ENCODE peak calls at places on chromosomes 13 and 19, in seven cellular contexts. One of them, this sample, is unnamed.

GRCh38 chr19:48169585-48169973 is 565 bp downstream of the LIG1 start:
- DNase-seq in endothelial cell: peak; percentile 83
- DNase-seq in hypothalamus: no peak
- DNase-seq in EL: peak; percentile 63
- DNase-seq in RCC 7860: peak; percentile 29
- DNase-seq in brain microvascular endothelial cell: peak; percentile 49
- DNase-seq in GM13977: peak; percentile 95
- DNase-seq in this sample: peak; percentile 17

GRCh38 chr13:91805605-91806004 is 407.2 kb downstream of the GPC5 start:
- DNase-seq in endothelial cell: no peak
- DNase-seq in hypothalamus: no peak
- DNase-seq in EL: no peak
- DNase-seq in RCC 7860: no peak
- DNase-seq in brain microvascular endothelial cell: no peak
- DNase-seq in GM13977: no peak
- DNase-seq in this sample: no peak

GRCh38 chr19:35341006-35341405 is 6.7 kb upstream of the FFAR1 start:
- DNase-seq in endothelial cell: no peak
- DNase-seq in hypothalamus: no peak
- DNase-seq in EL: no peak
- DNase-seq in RCC 7860: no peak
- DNase-seq in brain microvascular endothelial cell: no peak
- DNase-seq in GM13977: peak; percentile 3
- DNase-seq in this sample: no peak

GRCh38 chr13:94236876-94237275 is 242.6 kb downstream of the DCT start:
- DNase-seq in endothelial cell: no peak
- DNase-seq in hypothalamus: no peak
- DNase-seq in EL: no peak
- DNase-seq in RCC 7860: no peak
- DNase-seq in brain microvascular endothelial cell: no peak
- DNase-seq in GM13977: no peak
- DNase-seq in this sample: no peak

GRCh38 chr19:43651758-43652545 is 12.3 kb upstream of the CADM4 start:
- DNase-seq in endothelial cell: peak; percentile 71
- DNase-seq in hypothalamus: no peak
- DNase-seq in EL: peak; percentile 67
- DNase-seq in RCC 7860: peak; percentile 9
- DNase-seq in brain microvascular endothelial cell: peak; percentile 48
- DNase-seq in GM13977: peak; percentile 64
- DNase-seq in this sample: peak; percentile 31

GRCh38 chr19:9808855-9809646 is 9.8 kb downstream of the FBXL12 start:
- DNase-seq in endothelial cell: no peak
- DNase-seq in hypothalamus: no peak
- DNase-seq in EL: no peak
- DNase-seq in RCC 7860: no peak
- DNase-seq in brain microvascular endothelial cell: no peak
- DNase-seq in GM13977: no peak
- DNase-seq in this sample: no peak

GRCh38 chr13:46040763-46041162 is 11.8 kb downstream of the ZC3H13 start:
- DNase-seq in endothelial cell: no peak
- DNase-seq in hypothalamus: no peak
- DNase-seq in EL: no peak
- DNase-seq in RCC 7860: no peak
- DNase-seq in brain microvascular endothelial cell: no peak
- DNase-seq in GM13977: no peak
- DNase-seq in this sample: no peak

GRCh38 chr13:55155046-55155445 is 1985.7 kb upstream of the PRR20A start:
- DNase-seq in endothelial cell: no peak
- DNase-seq in hypothalamus: no peak
- DNase-seq in EL: no peak
- DNase-seq in RCC 7860: no peak
- DNase-seq in brain microvascular endothelial cell: no peak
- DNase-seq in GM13977: no peak
- DNase-seq in this sample: no peak

GRCh38 chr13:52846567-52847321 is 1.7 kb downstream of the PCDH8 start:
- DNase-seq in endothelial cell: peak; percentile 86
- DNase-seq in hypothalamus: peak; percentile 5
- DNase-seq in EL: peak; percentile 0
- DNase-seq in RCC 7860: no peak
- DNase-seq in brain microvascular endothelial cell: no peak
- DNase-seq in GM13977: peak; percentile 59
- DNase-seq in this sample: no peak

GRCh38 chr19:55115446-55116065 is 1.9 kb downstream of the PPP1R12C start:
- DNase-seq in endothelial cell: no peak
- DNase-seq in hypothalamus: no peak
- DNase-seq in EL: peak; percentile 46
- DNase-seq in RCC 7860: no peak
- DNase-seq in brain microvascular endothelial cell: peak; percentile 43
- DNase-seq in GM13977: no peak
- DNase-seq in this sample: no peak

GRCh38 chr13:112256716-112257497 is 119.2 kb upstream of the SPACA7 start:
- DNase-seq in endothelial cell: no peak
- DNase-seq in hypothalamus: no peak
- DNase-seq in EL: no peak
- DNase-seq in RCC 7860: no peak
- DNase-seq in brain microvascular endothelial cell: no peak
- DNase-seq in GM13977: peak; percentile 2
- DNase-seq in this sample: no peak

GRCh38 chr19:50796128-50796633 is 6.0 kb downstream of the ACP4 start:
- DNase-seq in endothelial cell: no peak
- DNase-seq in hypothalamus: no peak
- DNase-seq in EL: no peak
- DNase-seq in RCC 7860: no peak
- DNase-seq in brain microvascular endothelial cell: no peak
- DNase-seq in GM13977: no peak
- DNase-seq in this sample: no peak

GRCh38 chr19:19477705-19478383 is 37.5 kb downstream of the TSSK6 start:
- DNase-seq in endothelial cell: no peak
- DNase-seq in hypothalamus: no peak
- DNase-seq in EL: no peak
- DNase-seq in RCC 7860: no peak
- DNase-seq in brain microvascular endothelial cell: no peak
- DNase-seq in GM13977: no peak
- DNase-seq in this sample: no peak

GRCh38 chr13:20465218-20465879 is 60.3 kb downstream of the CRYL1 start:
- DNase-seq in endothelial cell: no peak
- DNase-seq in hypothalamus: no peak
- DNase-seq in EL: no peak
- DNase-seq in RCC 7860: no peak
- DNase-seq in brain microvascular endothelial cell: no peak
- DNase-seq in GM13977: no peak
- DNase-seq in this sample: no peak

GRCh38 chr13:37132211-37132610 is 26.7 kb upstream of the CSNK1A1L start:
- DNase-seq in endothelial cell: no peak
- DNase-seq in hypothalamus: no peak
- DNase-seq in EL: no peak
- DNase-seq in RCC 7860: no peak
- DNase-seq in brain microvascular endothelial cell: peak; percentile 49
- DNase-seq in GM13977: no peak
- DNase-seq in this sample: no peak

GRCh38 chr13:66077286-66077685 is 1152.8 kb downstream of the PCDH9 start:
- DNase-seq in endothelial cell: no peak
- DNase-seq in hypothalamus: no peak
- DNase-seq in EL: no peak
- DNase-seq in RCC 7860: no peak
- DNase-seq in brain microvascular endothelial cell: no peak
- DNase-seq in GM13977: no peak
- DNase-seq in this sample: no peak

GRCh38 chr19:55424518-55424917 is 16.9 kb upstream of the UBE2S start:
- DNase-seq in endothelial cell: no peak
- DNase-seq in hypothalamus: no peak
- DNase-seq in EL: no peak
- DNase-seq in RCC 7860: no peak
- DNase-seq in brain microvascular endothelial cell: no peak
- DNase-seq in GM13977: no peak
- DNase-seq in this sample: no peak

GRCh38 chr13:84481958-84482357 is 599.7 kb upstream of the SLITRK1 start:
- DNase-seq in endothelial cell: no peak
- DNase-seq in hypothalamus: no peak
- DNase-seq in EL: peak; percentile 25
- DNase-seq in RCC 7860: no peak
- DNase-seq in brain microvascular endothelial cell: peak; percentile 32
- DNase-seq in GM13977: no peak
- DNase-seq in this sample: peak; percentile 70

GRCh38 chr13:100234006-100234405 is 145.1 kb downstream of the PCCA start:
- DNase-seq in endothelial cell: no peak
- DNase-seq in hypothalamus: no peak
- DNase-seq in EL: no peak
- DNase-seq in RCC 7860: no peak
- DNase-seq in brain microvascular endothelial cell: no peak
- DNase-seq in GM13977: no peak
- DNase-seq in this sample: no peak

GRCh38 chr19:1115646-1116420 is 12.0 kb downstream of the GPX4 start:
- DNase-seq in endothelial cell: no peak
- DNase-seq in hypothalamus: no peak
- DNase-seq in EL: no peak
- DNase-seq in RCC 7860: no peak
- DNase-seq in brain microvascular endothelial cell: no peak
- DNase-seq in GM13977: no peak
- DNase-seq in this sample: no peak

GRCh38 chr19:32022044-32022945 is 323.1 kb upstream of the ZNF507 start:
- DNase-seq in endothelial cell: no peak
- DNase-seq in hypothalamus: no peak
- DNase-seq in EL: no peak
- DNase-seq in RCC 7860: no peak
- DNase-seq in brain microvascular endothelial cell: no peak
- DNase-seq in GM13977: no peak
- DNase-seq in this sample: no peak

GRCh38 chr19:5839312-5840017 is at the start of gene FUT6:
- DNase-seq in endothelial cell: no peak
- DNase-seq in hypothalamus: no peak
- DNase-seq in EL: no peak
- DNase-seq in RCC 7860: no peak
- DNase-seq in brain microvascular endothelial cell: no peak
- DNase-seq in GM13977: no peak
- DNase-seq in this sample: no peak

GRCh38 chr13:46181799-46182490 is at the start of gene LCP1:
- DNase-seq in endothelial cell: no peak
- DNase-seq in hypothalamus: no peak
- DNase-seq in EL: no peak
- DNase-seq in RCC 7860: peak; percentile 31
- DNase-seq in brain microvascular endothelial cell: no peak
- DNase-seq in GM13977: peak; percentile 61
- DNase-seq in this sample: no peak